ENCODE peak calls at places on chromosomes 4 and X, in five cellular contexts. J is neuronal stem cell, G is H1, U is H9, K is IMR-90. W is an unnamed sample.

GRCh38 chr4:147194107-147194506 is 248.4 kb upstream of the TTC29 start:
- DNase-seq in J (no peak), G (no peak), U (no peak), K (no peak), W (no peak)

GRCh38 chr4:185742766-185743165 is 69.2 kb downstream of the SORBS2 start:
- DNase-seq in J (no peak), G (no peak), U (no peak), K (no peak), W (peak; percentile 34)

GRCh38 chr4:1604706-1605205 is 79.4 kb downstream of the FAM53A start:
- DNase-seq in J (no peak), G (no peak), U (no peak), K (no peak), W (no peak)

GRCh38 chr4:4480685-4481393 is 61.0 kb downstream of the STX18 start:
- DNase-seq in J (no peak), G (no peak), U (no peak), K (peak; percentile 41), W (peak; percentile 37)

GRCh38 chr4:116073051-116073450 is 959.6 kb upstream of the NDST4 start:
- DNase-seq in J (no peak), G (no peak), U (no peak), K (no peak), W (no peak)

GRCh38 chr4:105495667-105496066 is 21.8 kb upstream of the PPA2 start:
- DNase-seq in J (no peak), G (no peak), U (no peak), K (no peak), W (no peak)

GRCh38 chr4:1043658-1044468 is 32.4 kb downstream of the FGFRL1 start:
- DNase-seq in J (peak; percentile 63), G (peak; percentile 73), U (peak; percentile 82), K (peak; percentile 99), W (peak; percentile 99)

GRCh38 chrX:20217279-20217678 is 49.4 kb downstream of the RPS6KA3 start:
- DNase-seq in J (no peak), G (no peak), U (no peak), K (peak; percentile 78), W (peak; percentile 46)

GRCh38 chr4:37767546-37767945 is 58.9 kb upstream of the PGM2 start:
- DNase-seq in J (no peak), G (no peak), U (no peak), K (peak; percentile 44), W (no peak)

GRCh38 chr4:38322709-38323108 is 341.3 kb upstream of the KLF3 start:
- DNase-seq in J (no peak), G (no peak), U (no peak), K (peak; percentile 87), W (peak; percentile 6)

GRCh38 chrX:17788439-17788838 is 51.1 kb downstream of the SCML1 start:
- DNase-seq in J (peak; percentile 9), G (peak; percentile 55), U (peak; percentile 62), K (peak; percentile 16), W (peak; percentile 8)

GRCh38 chrX:46375831-46376230 is 169.4 kb downstream of the ZNF674 start:
- DNase-seq in J (no peak), G (no peak), U (no peak), K (no peak), W (no peak)

GRCh38 chr4:21768349-21769310 is 179.9 kb downstream of the KCNIP4 start:
- DNase-seq in J (peak; percentile 37), G (no peak), U (no peak), K (peak; percentile 52), W (peak; percentile 66)

GRCh38 chrX:43315622-43316021 is 340.5 kb upstream of the MAOA start:
- DNase-seq in J (no peak), G (no peak), U (no peak), K (no peak), W (no peak)

DNA sequence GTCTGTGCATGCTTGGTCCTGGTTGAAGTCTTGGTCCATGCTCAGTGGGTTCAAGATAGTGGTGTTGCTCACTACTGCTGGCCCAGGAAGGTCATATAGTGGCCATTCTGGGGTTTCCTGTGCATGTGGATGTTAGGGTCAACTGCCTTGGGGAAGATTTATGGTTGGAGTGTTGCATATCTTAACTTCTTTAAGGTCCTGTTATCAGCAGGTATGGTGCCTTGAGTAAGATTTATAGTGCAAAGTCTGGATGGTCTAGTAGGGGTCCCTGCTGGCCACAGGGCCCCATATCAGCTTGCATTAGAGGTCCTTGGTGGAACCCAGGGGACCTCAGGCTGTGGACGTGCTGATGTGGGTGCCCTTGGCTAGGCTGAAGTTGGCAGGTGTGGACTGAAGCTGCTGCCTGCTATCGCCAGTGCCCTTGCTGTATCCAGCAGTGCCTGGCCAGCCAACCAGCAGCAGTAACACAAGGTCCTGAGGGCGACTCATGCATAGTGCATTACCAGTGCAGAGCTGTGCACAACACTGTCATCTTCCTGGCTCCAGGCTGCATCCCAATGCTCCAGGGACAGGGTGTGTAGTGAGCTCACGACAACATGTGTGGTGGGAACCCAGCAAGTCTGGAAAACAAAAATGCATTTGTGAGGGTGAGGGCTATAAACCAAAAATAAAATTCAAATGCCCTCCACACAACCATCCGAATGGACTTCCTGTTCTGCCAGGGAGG is 61.0 kb downstream of the BEX3 start:
- DNase-seq in J (no peak), G (no peak), U (no peak), K (peak; percentile 21), W (no peak)
- H2AK5ac ChIP-seq in J (no peak overlapping the region), G (peak overlapping the region; percentile 5), U (no peak overlapping the region), K (no peak overlapping the region), W (no peak overlapping the region)

DNA sequence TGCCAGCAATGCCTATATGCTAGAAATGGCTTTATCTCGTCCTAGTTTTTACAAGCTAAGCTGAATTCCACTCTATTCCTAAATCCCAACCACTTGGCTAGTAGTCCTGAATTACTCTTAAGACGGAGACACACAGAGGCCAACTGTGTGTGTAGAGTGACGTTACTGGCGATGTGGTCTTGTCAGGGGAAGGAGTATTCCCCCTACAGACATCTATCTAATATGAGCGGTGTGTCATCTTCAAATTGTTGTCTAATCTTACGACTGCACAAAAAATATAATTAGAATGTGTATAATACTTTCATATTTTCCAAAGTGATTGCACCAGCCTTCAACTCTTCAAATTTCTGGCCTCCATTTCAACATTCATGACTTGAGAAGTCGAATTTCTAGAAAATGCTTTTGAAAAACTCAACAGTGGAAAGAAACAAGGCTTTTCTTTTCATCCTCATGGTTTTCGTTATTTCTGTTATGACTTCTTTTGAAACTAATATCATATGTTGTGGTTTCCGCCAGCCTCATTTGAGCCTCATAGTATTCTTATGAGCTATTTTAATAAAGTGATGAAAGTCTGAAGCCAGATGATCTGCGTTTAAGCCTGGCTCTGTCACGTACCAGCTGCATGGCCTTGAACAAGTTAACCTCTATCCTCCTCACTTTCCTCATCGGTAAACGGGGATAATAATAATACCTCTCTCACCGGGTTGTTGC is 132.3 kb downstream of the SOWAHB start:
- DNase-seq in J (no peak), G (no peak), U (no peak), K (peak; percentile 34), W (no peak)
- H2BK120ac ChIP-seq in J (no peak overlapping the region), G (no peak overlapping the region), U (no peak overlapping the region), K (peak overlapping the region; percentile 58), W (peak overlapping the region; percentile 34)

DNA sequence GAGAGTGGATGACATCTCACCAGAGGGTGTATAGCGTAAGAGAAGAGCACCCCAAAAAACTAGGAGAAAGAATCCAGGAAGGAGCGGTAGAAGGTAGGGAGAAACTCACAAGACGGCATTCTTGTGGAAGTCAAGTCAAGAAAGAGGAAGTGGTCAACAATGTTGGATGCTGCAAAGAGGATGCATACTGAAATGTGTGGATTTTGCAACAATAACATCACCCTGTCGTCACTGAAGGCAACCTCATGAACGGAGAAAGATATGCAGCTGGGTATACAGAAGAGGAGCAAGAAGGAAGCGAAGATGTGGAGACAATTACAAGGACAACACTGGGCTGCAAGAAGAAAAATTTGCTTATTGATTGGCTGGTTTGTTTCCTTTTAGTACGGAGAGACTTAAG is 11.4 kb upstream of the TAPT1 start:
- DNase-seq in J (no peak), G (no peak), U (no peak), K (no peak), W (no peak)
- H3K23ac ChIP-seq in J (no peak overlapping the region), G (no peak overlapping the region), U (no peak overlapping the region), K (no peak overlapping the region), W (no peak overlapping the region)

DNA sequence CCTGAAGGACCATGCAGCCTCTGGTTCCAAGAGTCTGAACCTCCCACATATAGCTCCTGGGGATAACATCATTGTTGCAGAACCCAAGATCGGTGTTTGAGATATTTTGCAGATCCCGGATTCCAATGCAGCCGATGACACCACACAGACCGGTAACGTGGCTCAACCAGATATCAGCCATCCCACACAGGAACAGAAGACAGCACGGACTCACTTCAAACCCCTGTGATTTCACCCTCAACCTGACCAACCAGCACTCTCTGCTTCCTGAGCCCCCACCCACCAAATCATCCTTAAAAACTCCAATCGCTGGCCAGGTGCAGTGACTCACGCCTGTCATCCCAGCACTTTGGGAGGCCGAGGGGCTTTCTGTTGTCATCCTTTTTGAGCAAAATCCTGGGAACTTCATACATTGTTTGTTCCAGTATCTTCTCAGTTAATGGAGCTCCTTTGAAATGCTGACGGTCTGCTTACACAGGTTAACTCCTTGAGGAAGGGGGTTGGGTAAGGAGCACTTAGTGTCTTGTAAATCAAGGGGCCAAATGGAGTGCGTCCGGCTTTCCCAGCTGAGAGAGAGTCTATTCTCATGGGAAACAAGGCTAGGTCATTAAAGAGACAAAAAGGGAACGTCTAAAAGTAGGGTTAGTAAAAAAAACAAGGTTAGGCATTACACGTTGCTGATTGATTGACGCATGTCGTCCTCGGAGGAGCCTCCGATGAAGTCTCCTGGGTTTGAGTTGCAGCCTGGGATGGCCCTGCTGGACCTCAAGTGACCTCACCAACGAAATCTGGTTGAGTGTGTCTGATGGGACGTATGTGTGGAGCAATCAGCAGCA is 230.4 kb downstream of the CRLF2 start:
- DNase-seq in J (no peak), G (peak; percentile 55), U (peak; percentile 83), K (no peak), W (no peak)
- H2AK5ac ChIP-seq in J (no peak overlapping the region), G (peak overlapping the region; percentile 92), U (no peak overlapping the region), K (no peak overlapping the region), W (no peak overlapping the region)